ENCODE peak calls at places on chromosome 1, in ten cellular contexts. R, V, E, P, O, W, X, I, Z and C are unnamed samples.
A peak's percentile ranks its signal among the peaks of the same experiment; 100 is the strongest.

GRCh38 chr1:148372731-148373130 is 110.4 kb downstream of the PPIAL4G start:
- DNase-seq in R (no peak), V (no peak), E (no peak), P (peak; percentile 64), O (peak; percentile 39), W (no peak), X (no peak), I (no peak), Z (no peak), C (no peak)

GRCh38 chr1:27536767-27537166 is 46.8 kb upstream of the WASF2 start:
- DNase-seq in R (no peak), V (peak; percentile 83), E (peak; percentile 81), P (peak; percentile 51), O (no peak), W (peak; percentile 88), X (peak; percentile 79), I (peak; percentile 53), Z (peak; percentile 74), C (no peak)

GRCh38 chr1:189606795-189607476 is 870.7 kb downstream of the BRINP3 start:
- DNase-seq in R (no peak), V (no peak), E (no peak), P (peak; percentile 1), O (no peak), W (no peak), X (peak; percentile 68), I (no peak), Z (no peak), C (no peak)

GRCh38 chr1:243715285-243715684 is 134.8 kb downstream of the AKT3 start:
- DNase-seq in R (no peak), V (no peak), E (no peak), P (peak; percentile 61), O (no peak), W (peak; percentile 22), X (no peak), I (no peak), Z (no peak), C (no peak)

GRCh38 chr1:49016030-49016991 is 239.6 kb upstream of the BEND5 start:
- DNase-seq in R (no peak), V (no peak), E (no peak), P (no peak), O (no peak), W (no peak), X (no peak), I (no peak), Z (no peak), C (no peak)

GRCh38 chr1:55699151-55699695 is 484.1 kb upstream of the USP24 start:
- DNase-seq in R (peak; percentile 2), V (no peak), E (no peak), P (no peak), O (no peak), W (no peak), X (no peak), I (no peak), Z (no peak), C (no peak)

GRCh38 chr1:53599461-53599860 is 139.5 kb downstream of the GLIS1 start:
- DNase-seq in R (no peak), V (no peak), E (peak; percentile 5), P (no peak), O (no peak), W (no peak), X (no peak), I (no peak), Z (no peak), C (no peak)

GRCh38 chr1:35439626-35440025 is 117.6 kb downstream of the KIAA0319L start:
- DNase-seq in R (no peak), V (no peak), E (no peak), P (no peak), O (no peak), W (no peak), X (no peak), I (no peak), Z (no peak), C (no peak)

GRCh38 chr1:228378453-228379164 is 28.0 kb downstream of the TRIM11 start:
- DNase-seq in R (peak; percentile 75), V (peak; percentile 75), E (peak; percentile 76), P (peak; percentile 69), O (no peak), W (peak; percentile 90), X (no peak), I (peak; percentile 72), Z (peak; percentile 82), C (no peak)

GRCh38 chr1:53766766-53767409 is 27.9 kb upstream of the GLIS1 start:
- DNase-seq in R (no peak), V (no peak), E (no peak), P (peak; percentile 72), O (no peak), W (peak; percentile 50), X (peak; percentile 18), I (no peak), Z (no peak), C (no peak)

GRCh38 chr1:170200665-170201397 is 55.1 kb downstream of the NTMT2 start:
- DNase-seq in R (no peak), V (no peak), E (no peak), P (peak; percentile 45), O (no peak), W (peak; percentile 46), X (no peak), I (no peak), Z (no peak), C (no peak)

GRCh38 chr1:218705911-218706893 is 361.1 kb downstream of the TGFB2 start:
- DNase-seq in R (no peak), V (no peak), E (no peak), P (peak; percentile 98), O (no peak), W (peak; percentile 88), X (peak; percentile 100), I (no peak), Z (no peak), C (no peak)

GRCh38 chr1:205630241-205630640 is 1.6 kb downstream of the ELK4 start:
- DNase-seq in R (no peak), V (no peak), E (no peak), P (peak; percentile 65), O (no peak), W (peak; percentile 32), X (peak; percentile 31), I (no peak), Z (no peak), C (no peak)

GRCh38 chr1:46817814-46818213 is 19.0 kb downstream of the CYP4B1 start:
- DNase-seq in R (no peak), V (no peak), E (no peak), P (no peak), O (no peak), W (peak; percentile 6), X (no peak), I (no peak), Z (no peak), C (no peak)

GRCh38 chr1:171110485-171111340 is 20.0 kb downstream of the FMO3 start:
- DNase-seq in R (no peak), V (no peak), E (no peak), P (peak; percentile 75), O (no peak), W (no peak), X (no peak), I (no peak), Z (no peak), C (no peak)

GRCh38 chr1:43582162-43582566 is 51.5 kb downstream of the PTPRF start:
- DNase-seq in R (peak; percentile 90), V (peak; percentile 59), E (peak; percentile 26), P (peak; percentile 90), O (no peak), W (peak; percentile 95), X (peak; percentile 98), I (peak; percentile 31), Z (peak; percentile 29), C (no peak)

GRCh38 chr1:209885403-209886218 is 52.4 kb upstream of the SYT14 start:
- DNase-seq in R (no peak), V (no peak), E (no peak), P (no peak), O (no peak), W (no peak), X (no peak), I (no peak), Z (no peak), C (no peak)

GRCh38 chr1:246176126-246177024 is 330.7 kb downstream of the SMYD3 start:
- DNase-seq in R (no peak), V (no peak), E (peak; percentile 23), P (peak; percentile 29), O (no peak), W (no peak), X (no peak), I (no peak), Z (no peak), C (no peak)

GRCh38 chr1:35886606-35887431 is 3.8 kb downstream of the AGO1 start:
- DNase-seq in R (no peak), V (no peak), E (no peak), P (peak; percentile 12), O (no peak), W (no peak), X (no peak), I (no peak), Z (no peak), C (peak; percentile 30)